ENCODE peak calls at places on chromosomes 5 and 9, in four cellular contexts. J is choroid plexus epithelial cell, O is PC-9, U is fibroblast of villous mesenchyme. Y is an unnamed sample.

GRCh38 chr9:69202556-69202955 is 28.5 kb downstream of the TJP2 start:
- DNase-seq in J (no peak), O (no peak), U (no peak), Y (no peak)

GRCh38 chr9:91948423-91949292 is 1.4 kb downstream of the ROR2 start:
- DNase-seq in O (no peak), J (peak; percentile 78), U (peak; percentile 70), Y (no peak)

GRCh38 chr9:114283551-114284111 is 39.3 kb upstream of the ORM1 start:
- DNase-seq in J (no peak), O (no peak), U (no peak), Y (no peak)

GRCh38 chr5:80154749-80155148 is 101.1 kb downstream of the SERINC5 start:
- DNase-seq in U (no peak), O (no peak), J (no peak), Y (no peak)

GRCh38 chr5:151574597-151574996 is 16.5 kb downstream of the FAT2 start:
- DNase-seq in U (no peak), O (no peak), J (no peak), Y (no peak)

GRCh38 chr9:136762915-136763648 is 1.2 kb downstream of the LCN15 start:
- DNase-seq in U (no peak), O (peak; percentile 70), J (peak; percentile 17), Y (no peak)

GRCh38 chr9:35366627-35367026 is 123.3 kb upstream of the RUSC2 start:
- DNase-seq in O (no peak), J (no peak), U (no peak), Y (no peak)

GRCh38 chr5:76252437-76252836 is 150.6 kb upstream of the IQGAP2 start:
- DNase-seq in O (no peak), U (no peak), J (no peak), Y (no peak)

GRCh38 chr5:40074801-40075200 is 604.9 kb upstream of the PTGER4 start:
- DNase-seq in U (peak; percentile 50), J (no peak), O (no peak), Y (no peak)
- TF ChIP-seq CTCF in U (no peak), J (no peak), O (peak; percentile 23), Y (no peak)

GRCh38 chr5:28468121-28468520 is 1429.7 kb upstream of the CDH9 start:
- DNase-seq in J (peak; percentile 44), O (no peak), U (no peak), Y (no peak)

GRCh38 chr5:28473531-28474107 is 1435.2 kb upstream of the CDH9 start:
- DNase-seq in U (no peak), J (peak; percentile 78), O (no peak), Y (no peak)
- TF ChIP-seq CTCF in U (peak; percentile 17), J (peak; percentile 77), O (peak; percentile 66), Y (peak; percentile 62)

GRCh38 chr5:142918959-142919635 is 148.9 kb downstream of the ARHGAP26 start:
- DNase-seq in O (no peak), J (no peak), U (no peak), Y (no peak)

GRCh38 chr5:142913728-142914338 is 143.7 kb downstream of the ARHGAP26 start:
- DNase-seq in J (no peak), O (peak; percentile 51), U (no peak), Y (no peak)

GRCh38 chr5:142915038-142915437 is 144.9 kb downstream of the ARHGAP26 start:
- DNase-seq in O (no peak), U (no peak), J (no peak), Y (no peak)

GRCh38 chr5:142911775-142912174 is 141.6 kb downstream of the ARHGAP26 start:
- DNase-seq in U (no peak), J (no peak), O (no peak), Y (no peak)

GRCh38 chr5:142915840-142916424 is 145.8 kb downstream of the ARHGAP26 start:
- DNase-seq in U (peak; percentile 20), J (peak; percentile 67), O (peak; percentile 40), Y (no peak)
- TF ChIP-seq CTCF in U (peak; percentile 63), J (peak; percentile 87), O (peak; percentile 72), Y (peak; percentile 39)

GRCh38 chr9:8486095-8486494 is 686.5 kb upstream of the DMAC1 start:
- DNase-seq in J (peak; percentile 50), U (peak; percentile 37), O (no peak), Y (no peak)
- TF ChIP-seq CTCF in J (peak; percentile 54), U (peak; percentile 37), O (no peak), Y (peak; percentile 23)

DNA sequence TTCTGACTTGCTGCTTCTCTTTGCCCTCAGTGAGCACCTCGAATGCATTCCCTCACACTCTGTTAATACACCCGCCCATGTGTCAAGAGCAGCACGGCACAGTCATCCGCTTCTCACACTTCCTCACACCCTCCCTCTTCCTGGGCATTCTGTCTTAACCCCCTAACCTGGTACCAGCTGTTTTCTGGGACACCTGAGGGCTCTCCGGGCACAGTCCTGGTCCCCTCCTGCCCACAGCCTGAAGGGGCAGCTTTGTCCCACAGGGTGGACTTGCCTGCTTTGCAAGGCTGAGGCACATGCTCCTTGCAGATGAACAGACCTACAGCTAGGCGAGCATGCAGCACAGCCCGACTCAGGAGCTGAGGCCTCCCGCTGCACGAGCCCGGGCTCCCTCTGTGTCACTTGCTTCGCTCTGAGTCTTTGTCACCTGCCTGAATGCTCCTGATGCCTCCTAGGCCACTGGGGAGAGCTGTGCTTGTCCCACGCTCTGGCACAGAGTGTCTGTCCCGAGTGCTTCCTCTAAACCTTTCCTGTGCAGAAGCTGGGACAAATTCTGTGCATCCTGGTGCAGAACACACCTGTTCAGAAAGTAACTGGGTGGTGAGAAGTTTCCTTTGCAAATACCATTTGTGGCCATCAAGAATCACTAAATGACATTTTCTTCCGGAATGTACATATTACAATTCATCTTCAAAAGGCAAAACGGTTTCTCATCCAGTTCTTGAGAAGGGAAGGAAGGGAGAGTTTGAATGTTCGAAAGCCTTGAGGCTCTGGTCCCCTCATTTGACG is 47.8 kb downstream of the AHRR start:
- DNase-seq in U (no peak), J (no peak), O (no peak), Y (peak; percentile 10)
- TF ChIP-seq CTCF in U (peak; percentile 1), J (no peak), O (no peak), Y (no peak)

DNA sequence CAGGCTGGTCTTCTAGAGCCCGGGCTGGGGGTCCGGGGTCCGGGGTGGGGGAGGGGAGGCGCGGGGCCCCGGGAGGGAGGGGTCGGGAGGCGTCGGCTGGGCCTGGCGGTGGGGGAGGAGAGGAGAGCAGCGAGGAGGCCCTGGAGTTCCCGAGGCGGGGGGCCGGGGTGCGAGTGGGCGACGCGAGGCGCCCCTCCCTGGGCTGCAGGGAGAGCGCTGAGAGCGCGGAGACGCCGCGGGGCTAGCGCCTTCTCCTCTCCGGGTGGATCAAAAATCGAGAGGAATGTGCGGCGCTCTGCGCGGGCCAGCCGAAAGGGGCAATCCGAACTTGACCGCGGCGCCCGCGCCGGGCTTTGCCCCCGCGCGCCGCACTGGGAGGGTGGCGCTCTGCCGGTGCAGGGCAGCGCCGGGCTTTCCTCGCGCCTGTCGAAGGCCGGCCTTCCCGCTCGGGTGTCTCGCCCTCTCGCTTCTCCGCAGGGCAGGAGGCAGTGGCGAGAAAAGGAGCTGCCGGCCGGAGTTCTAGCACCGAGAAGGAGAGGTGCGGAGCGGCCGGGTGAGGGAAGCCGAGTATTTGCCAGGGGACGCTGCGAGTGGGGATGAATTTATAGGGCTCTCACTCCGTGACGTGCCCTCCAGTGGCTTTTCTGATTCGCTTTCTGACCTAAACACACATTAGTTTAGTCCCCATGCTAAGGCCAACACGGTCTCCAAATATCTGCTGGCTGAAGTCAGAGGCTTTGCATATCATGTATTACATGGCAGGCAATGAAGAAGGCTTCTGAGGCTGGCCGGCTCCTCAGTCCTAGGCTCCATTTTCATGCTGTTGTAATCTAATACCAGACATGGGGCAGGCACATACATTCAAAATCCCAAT is at the start of gene GDNF:
- DNase-seq in J (peak; percentile 30), O (no peak), U (peak; percentile 80), Y (no peak)
- TF ChIP-seq CTCF in J (no peak), O (no peak), U (no peak), Y (peak; percentile 13)

GRCh38 chr5:53569486-53569885 is 9.0 kb downstream of the NDUFS4 start:
- DNase-seq in J (no peak), O (no peak), U (no peak), Y (no peak)
- TF ChIP-seq CTCF in J (no peak), O (no peak), U (no peak), Y (no peak)

DNA sequence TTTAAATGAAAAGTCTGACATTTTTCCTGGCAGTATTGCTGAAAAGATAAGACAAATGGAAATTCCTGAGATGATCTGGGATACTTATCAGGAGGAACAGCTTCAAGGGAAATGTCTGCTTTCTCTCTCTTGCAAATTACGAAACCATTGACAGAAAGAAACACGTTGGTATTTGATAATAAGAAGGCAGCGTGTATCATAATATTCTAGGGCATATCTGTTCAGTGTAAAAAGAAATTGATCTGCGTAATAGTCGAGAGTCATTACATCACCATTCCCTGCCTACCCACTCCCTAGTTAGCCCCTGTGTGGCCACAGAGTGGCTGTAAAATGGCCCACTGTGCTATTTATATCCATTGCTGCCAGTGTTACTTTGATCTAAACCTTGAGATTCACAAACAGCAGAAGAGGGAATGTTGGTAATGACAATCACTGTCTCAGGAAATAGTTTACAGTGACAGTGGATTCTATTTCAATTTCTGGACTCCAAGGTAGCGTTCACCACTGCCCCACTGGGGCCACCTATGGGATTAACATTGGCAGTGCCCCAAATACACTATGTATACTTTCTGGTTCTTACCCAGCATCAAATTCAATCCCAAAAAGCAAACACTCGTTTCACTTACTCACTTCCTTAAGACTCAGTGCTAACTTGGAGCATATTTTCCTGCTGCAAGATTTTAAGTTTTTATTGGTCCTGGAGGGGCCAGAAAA is 133.4 kb upstream of the GAS1 start:
- DNase-seq in U (peak; percentile 90), O (no peak), J (peak; percentile 52), Y (no peak)
- TF ChIP-seq CTCF in U (no peak), O (peak; percentile 42), J (peak; percentile 56), Y (no peak)

GRCh38 chr9:33210006-33210715 is 29.8 kb upstream of the SPINK4 start:
- DNase-seq in J (no peak), O (no peak), U (no peak), Y (no peak)
- TF ChIP-seq CTCF in J (no peak), O (no peak), U (no peak), Y (no peak)

GRCh38 chr9:77765781-77766259 is 117.7 kb upstream of the GNA14 start:
- DNase-seq in J (no peak), U (no peak), O (no peak), Y (no peak)

GRCh38 chr9:77769246-77769645 is 121.1 kb upstream of the GNA14 start:
- DNase-seq in J (no peak), U (no peak), O (no peak), Y (no peak)

GRCh38 chr9:77766587-77766986 is 118.5 kb upstream of the GNA14 start:
- DNase-seq in U (no peak), O (no peak), J (no peak), Y (no peak)

GRCh38 chr9:77763566-77763965 is 115.4 kb upstream of the GNA14 start:
- DNase-seq in O (no peak), J (no peak), U (no peak), Y (no peak)

DNA sequence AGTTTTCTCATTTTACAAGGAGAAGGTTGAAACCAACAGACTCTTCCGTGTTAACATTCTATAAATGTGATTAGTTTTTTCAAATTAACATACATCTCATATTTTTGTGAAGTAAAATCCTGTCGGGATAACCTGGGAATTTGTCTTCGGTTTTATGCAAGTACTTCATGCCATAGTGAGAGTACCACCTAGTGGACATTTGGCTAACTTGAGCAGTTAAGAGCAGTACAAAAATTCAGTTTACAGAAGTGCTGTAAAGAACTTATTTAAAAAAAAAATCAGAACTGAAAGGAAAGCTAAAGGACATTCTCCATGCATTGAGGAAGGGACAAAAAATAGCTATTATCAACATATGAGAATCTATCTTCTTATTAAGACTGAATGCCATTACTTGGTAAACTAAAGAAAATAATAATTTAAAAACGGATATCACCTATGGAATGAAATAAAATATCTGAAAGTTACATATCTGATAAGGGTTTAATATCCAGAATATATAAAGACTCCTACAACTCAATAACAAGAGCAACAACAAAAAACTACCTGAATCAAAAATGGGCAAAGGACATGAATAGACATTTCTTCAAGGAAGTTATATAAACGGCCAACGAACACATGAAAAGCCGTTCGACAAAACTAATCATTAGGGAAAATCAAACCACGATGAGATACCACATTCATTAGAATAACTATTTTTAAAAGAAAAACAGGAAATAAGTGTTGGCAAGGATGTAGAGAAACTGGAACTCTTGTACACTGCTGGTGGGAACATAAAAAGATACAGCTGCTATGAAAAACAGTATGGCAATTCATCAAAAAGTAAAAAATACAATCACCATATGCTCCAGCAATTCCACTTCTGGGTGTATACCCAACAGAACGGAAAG is 117.0 kb upstream of the GNA14 start:
- DNase-seq in J (peak; percentile 88), O (no peak), U (peak; percentile 74), Y (no peak)
- TF ChIP-seq CTCF in J (peak; percentile 67), O (peak; percentile 75), U (peak; percentile 74), Y (peak; percentile 34)